ENCODE peak calls at places on chromosome 18, in seven cellular contexts. G is Peyer's patch, K is kidney epithelial cell, Y is mammary epithelial cell, T is left ventricle myocardium inferior, R is PC-3, F is tibial artery. X is an unnamed sample.

GRCh38 chr18:10536270-10536669 is 10.4 kb downstream of the NAPG start:
- DNase-seq in G (no peak), T (no peak), K (no peak), Y (peak; percentile 37), F (no peak), R (peak; percentile 70), X (no peak)

GRCh38 chr18:58221060-58221725 is 177.2 kb downstream of the NEDD4L start:
- DNase-seq in K (peak; percentile 92), Y (peak; percentile 98), F (no peak), R (peak; percentile 96), T (no peak), G (peak; percentile 85), X (no peak)

GRCh38 chr18:58117685-58118403 is 73.8 kb downstream of the NEDD4L start:
- DNase-seq in F (no peak), T (no peak), K (peak; percentile 69), G (peak; percentile 82), R (peak; percentile 93), Y (peak; percentile 94), X (no peak)

GRCh38 chr18:59718108-59719057 is 21.2 kb upstream of the CCBE1 start:
- DNase-seq in K (peak; percentile 67), R (peak; percentile 98), G (no peak), Y (peak; percentile 81), T (no peak), F (no peak), X (peak; percentile 92)

GRCh38 chr18:10771053-10771709 is 245.4 kb downstream of the NAPG start:
- DNase-seq in R (no peak), Y (peak; percentile 20), G (no peak), F (no peak), K (no peak), T (no peak), X (no peak)

GRCh38 chr18:61922435-61922834 is 29.6 kb upstream of the RNF152 start:
- DNase-seq in F (no peak), G (no peak), R (peak; percentile 4), K (no peak), T (no peak), Y (peak; percentile 59), X (no peak)

GRCh38 chr18:53004798-53005197 is 664.8 kb downstream of the DCC start:
- DNase-seq in G (no peak), F (no peak), Y (no peak), T (no peak), R (peak; percentile 4), K (no peak), X (no peak)

GRCh38 chr18:48955528-48956261 is 4.9 kb upstream of the SMAD7 start:
- DNase-seq in G (no peak), K (no peak), T (no peak), F (peak; percentile 94), R (no peak), Y (peak; percentile 49), X (peak; percentile 78)

GRCh38 chr18:70015127-70015526 is 67.5 kb upstream of the CD226 start:
- DNase-seq in F (no peak), R (no peak), G (no peak), K (no peak), T (no peak), Y (no peak), X (no peak)

DNA sequence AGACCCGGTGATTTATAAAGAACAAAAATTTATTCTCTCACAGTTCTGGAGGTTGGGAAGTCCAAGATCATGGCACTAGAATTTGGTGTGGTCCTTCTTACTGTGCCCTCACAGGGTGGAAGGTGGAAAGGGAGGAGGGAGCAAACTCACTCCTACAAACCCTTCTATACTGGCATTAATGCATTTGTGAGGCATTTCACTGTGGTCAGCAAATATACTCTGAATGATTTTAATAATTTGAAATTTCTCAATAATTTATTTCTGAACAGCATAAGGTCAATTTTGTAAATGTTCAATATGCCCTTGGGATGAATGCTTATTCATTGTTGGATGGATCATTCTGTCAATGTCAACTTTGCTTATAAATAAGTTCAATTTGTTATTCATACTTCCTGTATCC is 120.6 kb downstream of the GATA6 start:
- DNase-seq in Y (no peak), G (no peak), K (no peak), F (no peak), R (no peak), T (no peak), X (no peak)
- TF ChIP-seq CTCF in Y (no peak), G (no peak), K (no peak), F (no peak), R (no peak), T (no peak), X (no peak)

DNA sequence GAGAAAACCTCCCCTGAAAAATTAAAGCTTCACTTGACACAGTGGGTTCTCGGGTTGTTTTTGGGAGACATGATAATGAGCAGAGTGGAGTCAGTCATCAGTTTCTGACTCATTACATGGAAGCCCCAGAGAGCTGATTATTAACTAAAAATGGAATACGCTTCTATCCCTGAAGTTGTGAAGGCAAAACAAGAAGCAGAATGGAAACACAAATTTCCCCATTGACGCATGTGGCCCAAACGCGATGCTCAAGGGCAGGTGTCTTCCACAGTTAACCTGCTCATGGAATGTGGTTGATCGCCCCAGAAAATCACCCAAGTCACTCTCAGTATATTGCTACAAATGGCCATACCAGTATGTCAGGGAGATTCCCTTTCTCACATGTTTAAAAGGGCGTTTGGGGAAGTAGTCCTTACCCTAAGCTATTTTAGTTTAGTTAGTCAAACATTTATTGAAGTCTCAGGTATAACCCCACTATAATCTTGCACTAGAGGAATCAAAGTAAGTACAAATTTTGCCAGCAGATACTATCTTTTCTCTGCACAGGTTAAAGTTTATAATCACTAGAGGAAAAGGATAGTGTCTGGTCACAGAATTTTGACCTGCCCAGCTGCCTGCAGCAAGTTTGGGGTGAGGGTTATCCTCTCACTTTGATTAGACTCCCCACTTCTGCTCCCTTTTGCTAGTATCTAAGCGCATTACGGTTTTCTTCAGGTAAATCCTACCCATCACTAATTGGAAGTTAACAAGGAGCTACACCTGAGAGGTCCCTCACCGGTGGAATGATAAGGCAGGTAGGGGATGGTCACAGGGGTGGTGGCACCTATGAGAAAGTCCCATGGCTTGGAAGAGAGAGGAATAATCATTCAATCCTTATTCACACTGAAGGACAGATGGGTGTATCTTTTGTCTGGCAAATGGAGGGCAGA is 7.8 kb downstream of the BCL2 start:
- DNase-seq in T (no peak), K (no peak), G (no peak), Y (no peak), R (no peak), F (no peak), X (no peak)
- H3K36me3 ChIP-seq in T (no peaks in the 10 kb centered on the region), K (no peaks in the 10 kb centered on the region), G (no peaks in the 10 kb centered on the region), Y (no peaks in the 10 kb centered on the region), R (no peaks in the 10 kb centered on the region), F (no peaks in the 10 kb centered on the region), X (no peaks in the 10 kb centered on the region)

DNA sequence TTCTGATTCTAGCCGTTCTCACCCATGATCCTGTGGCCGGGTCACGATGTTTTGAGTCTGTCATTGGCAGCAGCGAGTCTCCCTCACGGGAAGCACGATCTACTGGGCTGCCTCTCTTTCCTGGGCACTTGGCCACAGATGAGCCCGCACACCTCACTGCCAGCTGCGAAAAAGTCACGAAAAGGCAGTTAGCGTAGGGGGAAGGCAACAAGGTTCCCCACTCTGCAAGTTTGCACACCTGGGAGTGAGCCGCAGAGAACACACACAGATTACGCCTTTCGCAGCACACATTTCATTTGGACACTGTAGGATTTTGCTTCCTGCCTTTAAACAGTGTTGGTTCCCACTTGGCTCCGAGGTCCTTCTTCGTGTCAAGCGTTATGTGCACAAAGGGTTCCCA is 157.4 kb upstream of the SALL3 start:
- DNase-seq in R (no peak), Y (no peak), T (no peak), F (no peak), G (no peak), K (no peak), X (no peak)
- H3K27me3 ChIP-seq in R (peaks cover 66% of the 10 kb centered on the region), Y (no peaks in the 10 kb centered on the region), T (peaks cover 90% of the 10 kb centered on the region), F (no peaks in the 10 kb centered on the region), G (no peaks in the 10 kb centered on the region), K (no peaks in the 10 kb centered on the region), X (no peaks in the 10 kb centered on the region)

GRCh38 chr18:13320891-13321425 is 102.4 kb downstream of the LDLRAD4 start:
- DNase-seq in Y (no peak), T (no peak), R (no peak), F (no peak), G (no peak), K (no peak), X (no peak)
- TF ChIP-seq CTCF in Y (no peak), T (no peak), R (no peak), F (no peak), G (no peak), K (no peak), X (no peak)

GRCh38 chr18:79736846-79737245 is 57.2 kb downstream of the CTDP1 start:
- DNase-seq in T (peak; percentile 10), F (no peak), Y (no peak), R (no peak), G (no peak), K (no peak), X (no peak)

GRCh38 chr18:79737426-79737825 is 57.8 kb downstream of the CTDP1 start:
- DNase-seq in Y (no peak), G (no peak), R (no peak), T (peak; percentile 7), F (peak; percentile 48), K (no peak), X (no peak)

GRCh38 chr18:79738041-79738461 is 58.4 kb downstream of the CTDP1 start:
- DNase-seq in G (no peak), Y (no peak), F (peak; percentile 54), R (no peak), K (no peak), T (peak; percentile 11), X (no peak)

GRCh38 chr18:79735071-79735980 is 55.7 kb downstream of the CTDP1 start:
- DNase-seq in K (no peak), T (peak; percentile 13), G (no peak), F (no peak), R (no peak), Y (no peak), X (no peak)

GRCh38 chr18:79736230-79736629 is 56.6 kb downstream of the CTDP1 start:
- DNase-seq in F (no peak), K (no peak), R (no peak), T (peak; percentile 9), G (no peak), Y (no peak), X (no peak)
- H3K36me3 ChIP-seq in F (peaks cover 91% of the 10 kb centered on the region), K (peaks cover 1% of the 10 kb centered on the region), R (peaks cover 18% of the 10 kb centered on the region), T (peaks cover 86% of the 10 kb centered on the region), G (peaks cover 92% of the 10 kb centered on the region), Y (peaks cover 19% of the 10 kb centered on the region), X (peaks cover 20% of the 10 kb centered on the region)

DNA sequence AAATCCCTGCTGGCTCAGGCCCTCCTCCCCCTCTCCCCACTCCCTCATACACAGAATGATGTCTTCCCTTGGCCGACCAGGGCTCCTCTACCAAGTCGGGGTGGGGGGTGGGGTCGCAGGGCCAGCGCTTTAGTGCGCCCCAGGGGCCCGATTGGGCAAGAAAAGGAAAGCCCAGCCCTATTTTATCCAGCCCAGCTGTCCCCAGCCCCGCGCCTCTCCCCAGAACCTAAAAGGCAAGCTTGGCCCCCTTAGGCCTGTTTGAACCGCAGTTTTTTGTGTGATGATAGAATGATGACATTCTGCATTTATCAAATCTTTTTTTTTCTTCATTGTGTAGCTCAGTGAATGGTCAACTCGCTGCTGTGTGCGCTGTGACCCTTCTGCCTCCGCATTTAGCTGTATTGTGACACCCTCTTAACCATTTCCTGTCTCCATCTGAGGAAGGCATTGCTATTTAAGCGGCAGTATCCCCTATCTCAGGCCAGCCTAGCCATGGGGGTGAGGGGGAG is 231.4 kb downstream of the HAUS1 start:
- DNase-seq in T (peak; percentile 28), G (no peak), F (peak; percentile 38), R (no peak), K (no peak), Y (no peak), X (no peak)
- H3K27me3 ChIP-seq in T (no peaks in the 10 kb centered on the region), G (no peaks in the 10 kb centered on the region), F (no peaks in the 10 kb centered on the region), R (no peaks in the 10 kb centered on the region), K (peaks cover 28% of the 10 kb centered on the region), Y (no peaks in the 10 kb centered on the region), X (peaks cover 28% of the 10 kb centered on the region)